ENCODE peak calls at places on chromosome 3, in nine cellular contexts. One of them, this sample, is unnamed.

GRCh38 chr3:112013058-112013783 is 14.5 kb downstream of the TAGLN3 start:
- DNase-seq in globus pallidus: peak; percentile 77
- DNase-seq in activated CD4-positive, alpha-beta T cell treated with anti-CD3 and anti-CD28 coated beads, Interleukin-2, amount 10 ng/mL, durations not matched to agents 7 days and 5 days: peak; percentile 67
- DNase-seq in HS-5: peak; percentile 49
- DNase-seq in activated T-helper 1 cell treated with Interleukin-2 at 50 U/mL for 16 hours: peak; percentile 33
- DNase-seq in psoas muscle: peak; percentile 79
- DNase-seq in GM04504: no peak
- DNase-seq in ELF-1: peak; percentile 77
- DNase-seq in GM23338: peak; percentile 86
- DNase-seq in this sample: peak; percentile 89

GRCh38 chr3:23675010-23675409 is 130.7 kb upstream of the UBE2E1 start:
- DNase-seq in globus pallidus: no peak
- DNase-seq in activated CD4-positive, alpha-beta T cell treated with anti-CD3 and anti-CD28 coated beads, Interleukin-2, amount 10 ng/mL, durations not matched to agents 7 days and 5 days: no peak
- DNase-seq in HS-5: no peak
- DNase-seq in activated T-helper 1 cell treated with Interleukin-2 at 50 U/mL for 16 hours: no peak
- DNase-seq in psoas muscle: no peak
- DNase-seq in GM04504: no peak
- DNase-seq in ELF-1: no peak
- DNase-seq in GM23338: no peak
- DNase-seq in this sample: no peak

GRCh38 chr3:52623234-52623792 is 62.4 kb downstream of the PBRM1 start:
- DNase-seq in globus pallidus: no peak
- DNase-seq in activated CD4-positive, alpha-beta T cell treated with anti-CD3 and anti-CD28 coated beads, Interleukin-2, amount 10 ng/mL, durations not matched to agents 7 days and 5 days: no peak
- DNase-seq in HS-5: no peak
- DNase-seq in activated T-helper 1 cell treated with Interleukin-2 at 50 U/mL for 16 hours: no peak
- DNase-seq in psoas muscle: no peak
- DNase-seq in GM04504: no peak
- DNase-seq in ELF-1: no peak
- DNase-seq in GM23338: no peak
- DNase-seq in this sample: no peak

GRCh38 chr3:100245932-100246331 is 14.9 kb upstream of the TBC1D23 start:
- DNase-seq in globus pallidus: no peak
- DNase-seq in activated CD4-positive, alpha-beta T cell treated with anti-CD3 and anti-CD28 coated beads, Interleukin-2, amount 10 ng/mL, durations not matched to agents 7 days and 5 days: no peak
- DNase-seq in HS-5: no peak
- DNase-seq in activated T-helper 1 cell treated with Interleukin-2 at 50 U/mL for 16 hours: no peak
- DNase-seq in psoas muscle: no peak
- DNase-seq in GM04504: no peak
- DNase-seq in ELF-1: no peak
- DNase-seq in GM23338: peak; percentile 28
- DNase-seq in this sample: peak; percentile 25

GRCh38 chr3:45188714-45189659 is 37.1 kb downstream of the TMEM158 start:
- DNase-seq in globus pallidus: no peak
- DNase-seq in activated CD4-positive, alpha-beta T cell treated with anti-CD3 and anti-CD28 coated beads, Interleukin-2, amount 10 ng/mL, durations not matched to agents 7 days and 5 days: no peak
- DNase-seq in HS-5: no peak
- DNase-seq in activated T-helper 1 cell treated with Interleukin-2 at 50 U/mL for 16 hours: no peak
- DNase-seq in psoas muscle: no peak
- DNase-seq in GM04504: no peak
- DNase-seq in ELF-1: no peak
- DNase-seq in GM23338: no peak
- DNase-seq in this sample: no peak

GRCh38 chr3:111989061-111989678 is 9.6 kb upstream of the TAGLN3 start:
- DNase-seq in globus pallidus: peak; percentile 72
- DNase-seq in activated CD4-positive, alpha-beta T cell treated with anti-CD3 and anti-CD28 coated beads, Interleukin-2, amount 10 ng/mL, durations not matched to agents 7 days and 5 days: peak; percentile 28
- DNase-seq in HS-5: no peak
- DNase-seq in activated T-helper 1 cell treated with Interleukin-2 at 50 U/mL for 16 hours: no peak
- DNase-seq in psoas muscle: no peak
- DNase-seq in GM04504: no peak
- DNase-seq in ELF-1: no peak
- DNase-seq in GM23338: peak; percentile 74
- DNase-seq in this sample: peak; percentile 80

GRCh38 chr3:133767607-133768006 is 21.4 kb downstream of the TF start:
- DNase-seq in globus pallidus: no peak
- DNase-seq in activated CD4-positive, alpha-beta T cell treated with anti-CD3 and anti-CD28 coated beads, Interleukin-2, amount 10 ng/mL, durations not matched to agents 7 days and 5 days: no peak
- DNase-seq in HS-5: no peak
- DNase-seq in activated T-helper 1 cell treated with Interleukin-2 at 50 U/mL for 16 hours: no peak
- DNase-seq in psoas muscle: no peak
- DNase-seq in GM04504: no peak
- DNase-seq in ELF-1: no peak
- DNase-seq in GM23338: no peak
- DNase-seq in this sample: no peak

GRCh38 chr3:64220161-64220560 is 5.1 kb downstream of the PRICKLE2 start:
- DNase-seq in globus pallidus: no peak
- DNase-seq in activated CD4-positive, alpha-beta T cell treated with anti-CD3 and anti-CD28 coated beads, Interleukin-2, amount 10 ng/mL, durations not matched to agents 7 days and 5 days: no peak
- DNase-seq in HS-5: peak; percentile 30
- DNase-seq in activated T-helper 1 cell treated with Interleukin-2 at 50 U/mL for 16 hours: no peak
- DNase-seq in psoas muscle: no peak
- DNase-seq in GM04504: no peak
- DNase-seq in ELF-1: no peak
- DNase-seq in GM23338: no peak
- DNase-seq in this sample: no peak

GRCh38 chr3:134485075-134485536 is 679 bp downstream of the ANAPC13 start:
- DNase-seq in globus pallidus: no peak
- DNase-seq in activated CD4-positive, alpha-beta T cell treated with anti-CD3 and anti-CD28 coated beads, Interleukin-2, amount 10 ng/mL, durations not matched to agents 7 days and 5 days: no peak
- DNase-seq in HS-5: no peak
- DNase-seq in activated T-helper 1 cell treated with Interleukin-2 at 50 U/mL for 16 hours: no peak
- DNase-seq in psoas muscle: peak; percentile 62
- DNase-seq in GM04504: no peak
- DNase-seq in ELF-1: no peak
- DNase-seq in GM23338: peak; percentile 38
- DNase-seq in this sample: peak; percentile 30